ENCODE peak calls at places on chromosome 19, in five cellular contexts. V is iPS-NIHi11, E is thoracic aorta, O is AG09319, D is C1 segment of cervical spinal cord. G is an unnamed sample.

GRCh38 chr19:42199440-42200115 is 17.9 kb downstream of the DEDD2 start:
- DNase-seq in V (peak; percentile 65), E (no peak), O (no peak), D (no peak), G (no peak)

GRCh38 chr19:29845576-29846176 is 33.9 kb downstream of the CCNE1 start:
- DNase-seq in V (no peak), E (no peak), O (no peak), D (peak; percentile 28), G (peak; percentile 12)

GRCh38 chr19:45173816-45174215 is 4.2 kb downstream of the TRAPPC6A start:
- DNase-seq in V (no peak), E (no peak), O (no peak), D (no peak), G (no peak)

GRCh38 chr19:41944336-41944735 is 14.8 kb downstream of the RABAC1 start:
- DNase-seq in V (no peak), E (no peak), O (no peak), D (no peak), G (no peak)

GRCh38 chr19:12778020-12778904 is 2.9 kb upstream of the HOOK2 start:
- DNase-seq in V (no peak), E (no peak), O (peak; percentile 39), D (peak; percentile 29), G (no peak)

GRCh38 chr19:46685189-46685588 is 24.2 kb upstream of the DACT3 start:
- DNase-seq in V (no peak), E (no peak), O (no peak), D (no peak), G (no peak)

GRCh38 chr19:43504426-43505185 is at the start of gene PHLDB3:
- DNase-seq in V (peak; percentile 68), E (no peak), O (no peak), D (peak; percentile 65), G (no peak)

GRCh38 chr19:8311461-8312260 is 3.5 kb upstream of the CD320 start:
- DNase-seq in V (no peak), E (no peak), O (no peak), D (no peak), G (no peak)

GRCh38 chr19:51531349-51532315 is at the start of gene SIGLEC6:
- DNase-seq in V (no peak), E (no peak), O (no peak), D (peak; percentile 44), G (no peak)

GRCh38 chr19:3161453-3161852 is 17.1 kb upstream of the S1PR4 start:
- DNase-seq in V (no peak), E (no peak), O (no peak), D (no peak), G (no peak)

GRCh38 chr19:35851213-35852028 is 883 bp downstream of the NPHS1 start:
- DNase-seq in V (peak; percentile 77), E (no peak), O (no peak), D (no peak), G (no peak)

GRCh38 chr19:30046522-30046921 is 104.5 kb downstream of the URI1 start:
- DNase-seq in V (no peak), E (no peak), O (no peak), D (no peak), G (no peak)

GRCh38 chr19:36215276-36216171 is 618 bp downstream of the ZNF146 start:
- DNase-seq in V (peak; percentile 13), E (no peak), O (peak; percentile 14), D (no peak), G (peak; percentile 9)

GRCh38 chr19:43651758-43652545 is 12.3 kb upstream of the CADM4 start:
- DNase-seq in V (peak; percentile 75), E (no peak), O (no peak), D (peak; percentile 49), G (no peak)

GRCh38 chr19:49555600-49556411 is 24.6 kb downstream of the NOSIP start:
- DNase-seq in V (peak; percentile 93), E (no peak), O (no peak), D (no peak), G (no peak)

GRCh38 chr19:45045671-45046353 is 7.0 kb downstream of the CLASRP start:
- DNase-seq in V (no peak), E (no peak), O (no peak), D (peak; percentile 85), G (no peak)

GRCh38 chr19:47369923-47370625 is 21.0 kb downstream of the DHX34 start:
- DNase-seq in V (no peak), E (no peak), O (no peak), D (no peak), G (peak; percentile 18)

GRCh38 chr19:6071103-6071485 is 39.2 kb downstream of the RFX2 start:
- DNase-seq in V (no peak), E (no peak), O (peak; percentile 77), D (no peak), G (peak; percentile 57)

GRCh38 chr19:2675892-2676291 is 26.6 kb downstream of the GNG7 start:
- DNase-seq in V (no peak), E (no peak), O (no peak), D (no peak), G (no peak)

GRCh38 chr19:21126078-21126477 is 15.8 kb upstream of the ZNF431 start:
- DNase-seq in V (no peak), E (no peak), O (no peak), D (no peak), G (no peak)

GRCh38 chr19:23541991-23542390 is 145.0 kb downstream of the ZNF675 start:
- DNase-seq in V (no peak), E (no peak), O (no peak), D (no peak), G (no peak)

GRCh38 chr19:2235396-2236284 is 489 bp downstream of the PLEKHJ1 start:
- DNase-seq in V (no peak), E (no peak), O (no peak), D (no peak), G (no peak)

GRCh38 chr19:5700455-5701092 is 10.5 kb downstream of the RPL36 start:
- DNase-seq in V (peak; percentile 5), E (no peak), O (no peak), D (no peak), G (no peak)

GRCh38 chr19:2983351-2984195 is 6.2 kb downstream of the TLE6 start:
- DNase-seq in V (peak; percentile 79), E (no peak), O (no peak), D (peak; percentile 21), G (no peak)

GRCh38 chr19:15702590-15702930 is 25.3 kb upstream of the OR10H2 start:
- DNase-seq in V (peak; percentile 9), E (no peak), O (no peak), D (peak; percentile 1), G (no peak)

GRCh38 chr19:47652285-47652684 is 43.4 kb downstream of the BICRA start:
- DNase-seq in V (no peak), E (no peak), O (no peak), D (no peak), G (no peak)

GRCh38 chr19:15251749-15252397 is 19.6 kb upstream of the EPHX3 start:
- DNase-seq in V (peak; percentile 91), E (peak; percentile 50), O (peak; percentile 92), D (no peak), G (peak; percentile 62)

GRCh38 chr19:47663911-47664771 is 49.1 kb upstream of the EHD2 start:
- DNase-seq in V (no peak), E (peak; percentile 68), O (peak; percentile 91), D (peak; percentile 41), G (peak; percentile 94)

GRCh38 chr19:12694641-12695040 is 1.8 kb downstream of the FBXW9 start:
- DNase-seq in V (no peak), E (no peak), O (no peak), D (no peak), G (no peak)

GRCh38 chr19:19820774-19821315 is 705 bp downstream of the ZNF506 start:
- DNase-seq in V (no peak), E (no peak), O (no peak), D (no peak), G (no peak)

GRCh38 chr19:35045667-35046300 is 4.3 kb downstream of the HPN start:
- DNase-seq in V (peak; percentile 72), E (no peak), O (no peak), D (peak; percentile 26), G (no peak)

GRCh38 chr19:34733266-34733825 is 697 bp upstream of the ZNF181 start:
- DNase-seq in V (peak; percentile 46), E (peak; percentile 26), O (no peak), D (no peak), G (no peak)

GRCh38 chr19:12834976-12835757 is 788 bp upstream of the RTBDN start:
- DNase-seq in V (peak; percentile 58), E (no peak), O (no peak), D (no peak), G (no peak)

GRCh38 chr19:32873560-32873959 is 4.0 kb upstream of the SLC7A9 start:
- DNase-seq in V (no peak), E (no peak), O (no peak), D (no peak), G (no peak)

GRCh38 chr19:5125797-5126497 is 157.0 kb downstream of the KDM4B start:
- DNase-seq in V (peak; percentile 57), E (no peak), O (no peak), D (no peak), G (no peak)

G was measured in amniotic stem cell.